ENCODE peak calls at places on chromosomes 13 and 19, in six cellular contexts. A is keratinocyte, D is SK-N-SH, B is A549, X is endodermal cell, U is left ventricle myocardium inferior. C is an unnamed sample.

GRCh38 chr19:56377105-56377924 is 16.0 kb downstream of the ZNF582 start:
- DNase-seq in A (no peak), D (no peak), B (peak; percentile 35), X (no peak), U (no peak), C (no peak)

GRCh38 chr13:94228781-94229180 is 250.7 kb downstream of the DCT start:
- DNase-seq in A (no peak), D (no peak), B (no peak), X (no peak), U (no peak), C (no peak)

GRCh38 chr13:106331116-106331515 is 204.3 kb downstream of the EFNB2 start:
- DNase-seq in A (no peak), D (no peak), B (no peak), X (no peak), U (no peak), C (no peak)

GRCh38 chr19:13839938-13840750 is 36.8 kb upstream of the NANOS3 start:
- DNase-seq in A (no peak), D (no peak), B (peak; percentile 66), X (peak; percentile 51), U (peak; percentile 65), C (peak; percentile 74)

GRCh38 chr19:2534374-2535050 is 58.6 kb downstream of the GADD45B start:
- DNase-seq in A (no peak), D (no peak), B (no peak), X (no peak), U (no peak), C (no peak)

GRCh38 chr19:55027472-55028337 is 10.4 kb downstream of the GP6 start:
- DNase-seq in A (no peak), D (no peak), B (peak; percentile 54), X (no peak), U (no peak), C (no peak)

GRCh38 chr13:28716511-28716910 is 2.3 kb downstream of the SLC46A3 start:
- DNase-seq in A (peak; percentile 76), D (no peak), B (peak; percentile 49), X (peak; percentile 86), U (peak; percentile 30), C (no peak)

GRCh38 chr19:37738371-37738770 is 18.8 kb upstream of the ZNF607 start:
- DNase-seq in A (no peak), D (no peak), B (peak; percentile 50), X (no peak), U (no peak), C (no peak)

GRCh38 chr19:2051771-2052704 is 994 bp upstream of the MKNK2 start:
- DNase-seq in A (no peak), D (no peak), B (no peak), X (no peak), U (peak; percentile 72), C (no peak)

GRCh38 chr19:30216453-30216852 is 155.7 kb upstream of the ZNF536 start:
- DNase-seq in A (no peak), D (no peak), B (no peak), X (no peak), U (no peak), C (no peak)

GRCh38 chr19:27652281-27652680 is 1560.7 kb downstream of the UQCRFS1 start:
- DNase-seq in A (no peak), D (no peak), B (no peak), X (no peak), U (no peak), C (no peak)

GRCh38 chr13:43872181-43872580 is 7.4 kb downstream of the CCDC122 start:
- DNase-seq in A (no peak), D (no peak), B (no peak), X (no peak), U (no peak), C (no peak)

GRCh38 chr19:44987148-44987675 is 14.1 kb upstream of the RELB start:
- DNase-seq in A (no peak), D (no peak), B (no peak), X (no peak), U (no peak), C (no peak)

GRCh38 chr19:3350014-3350663 is 16.2 kb upstream of the NFIC start:
- DNase-seq in A (no peak), D (no peak), B (no peak), X (no peak), U (no peak), C (no peak)

GRCh38 chr13:105518086-105518485 is 1017.4 kb downstream of the EFNB2 start:
- DNase-seq in A (no peak), D (no peak), B (no peak), X (no peak), U (no peak), C (no peak)

GRCh38 chr19:31118292-31118925 is 230.8 kb downstream of the TSHZ3 start:
- DNase-seq in A (no peak), D (no peak), B (no peak), X (no peak), U (peak; percentile 17), C (no peak)

GRCh38 chr13:55653497-55653896 is 1487.2 kb upstream of the PRR20A start:
- DNase-seq in A (no peak), D (no peak), B (no peak), X (peak; percentile 40), U (no peak), C (no peak)

GRCh38 chr13:19173752-19174151 is 7.9 kb downstream of the TUBA3C start:
- DNase-seq in A (no peak), D (no peak), B (no peak), X (no peak), U (no peak), C (no peak)

GRCh38 chr13:48808689-48809088 is 155.0 kb downstream of the CYSLTR2 start:
- DNase-seq in A (no peak), D (no peak), B (no peak), X (no peak), U (no peak), C (no peak)

GRCh38 chr19:55696301-55697068 is 21.5 kb downstream of the EPN1 start:
- DNase-seq in A (no peak), D (no peak), B (no peak), X (peak; percentile 34), U (peak; percentile 4), C (no peak)

GRCh38 chr13:97238432-97238831 is 16.3 kb downstream of the MBNL2 start:
- DNase-seq in A (no peak), D (no peak), B (no peak), X (no peak), U (no peak), C (no peak)

GRCh38 chr13:42066542-42066941 is 18.1 kb downstream of the DGKH start:
- DNase-seq in A (no peak), D (no peak), B (no peak), X (no peak), U (no peak), C (no peak)

GRCh38 chr19:5961969-5962945 is 15.7 kb downstream of the RANBP3 start:
- DNase-seq in A (no peak), D (no peak), B (no peak), X (no peak), U (peak; percentile 43), C (no peak)

DNA sequence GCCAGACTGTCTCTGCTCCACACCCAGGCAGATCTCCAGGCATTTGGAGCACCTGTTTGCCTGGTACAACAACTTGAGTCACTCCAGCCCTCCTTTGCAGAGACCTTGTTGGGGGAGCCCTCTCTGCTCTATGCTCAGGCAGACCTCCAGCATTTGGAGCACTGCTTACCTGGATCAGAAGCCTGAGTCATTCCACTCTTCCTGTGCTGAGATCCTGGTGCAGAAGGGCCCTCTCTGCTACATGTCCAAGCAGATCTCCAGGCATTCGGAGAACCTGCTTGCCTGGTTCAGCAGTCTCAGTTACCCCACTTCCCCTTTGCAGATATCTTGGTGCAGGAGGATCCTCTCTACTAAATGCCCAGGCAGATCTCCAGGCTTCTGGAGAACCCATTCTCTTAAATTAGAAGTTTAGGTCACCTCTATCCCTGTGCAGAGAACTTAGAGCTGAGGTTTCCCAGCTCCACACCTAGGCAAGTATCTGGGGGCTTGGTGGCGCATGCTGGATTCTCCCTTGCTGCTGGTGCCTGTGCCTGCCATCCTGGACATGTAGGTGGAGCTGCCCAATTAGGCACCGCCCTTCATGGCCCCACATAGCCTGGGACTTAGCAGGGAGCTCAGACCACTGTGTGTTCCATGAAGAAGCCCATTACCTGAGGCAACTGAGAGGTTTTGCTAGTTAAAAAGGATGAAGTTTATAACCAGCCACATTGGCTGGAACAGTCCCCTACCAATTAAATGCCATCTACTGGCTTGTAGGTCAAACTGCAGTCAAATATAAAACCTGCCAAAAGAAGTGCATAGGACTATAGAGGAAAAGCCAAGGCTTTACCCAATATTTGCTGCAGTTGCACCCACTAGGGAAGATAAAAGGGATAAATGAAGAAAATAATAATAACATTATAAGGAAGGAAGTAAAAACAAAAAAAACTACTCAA is 97.6 kb upstream of the SLITRK6 start:
- DNase-seq in A (no peak), D (peak; percentile 21), B (peak; percentile 4), X (peak; percentile 61), U (no peak), C (no peak)
- TF ChIP-seq CTCF in A (peak; percentile 43), D (peak; percentile 60), B (no peak), X (peak; percentile 70), U (no peak), C (no peak)

GRCh38 chr19:51458899-51459592 is 792 bp upstream of the SIGLEC8 start:
- DNase-seq in A (no peak), D (no peak), B (no peak), X (no peak), U (no peak), C (no peak)

GRCh38 chr19:51461723-51462161 is 3.5 kb upstream of the SIGLEC8 start:
- DNase-seq in A (no peak), D (no peak), B (no peak), X (no peak), U (no peak), C (no peak)

GRCh38 chr19:51462276-51462675 is 4.0 kb upstream of the SIGLEC8 start:
- DNase-seq in A (no peak), D (no peak), B (no peak), X (no peak), U (no peak), C (no peak)

GRCh38 chr19:51458051-51458645 is at the start of gene SIGLEC8:
- DNase-seq in A (no peak), D (no peak), B (no peak), X (no peak), U (no peak), C (no peak)

GRCh38 chr19:51460164-51460992 is 2.1 kb upstream of the SIGLEC8 start:
- DNase-seq in A (no peak), D (peak; percentile 58), B (peak; percentile 33), X (peak; percentile 66), U (no peak), C (no peak)
- H3K4me3 ChIP-seq in A (no peak overlapping the region), D (peak overlapping the region; percentile 36), B (peak overlapping the region; percentile 6), X (peak overlapping the region; percentile 68), U (peak overlapping the region; percentile 35), C (peak overlapping the region; percentile 7)

GRCh38 chr19:7395360-7395781 is 46.6 kb downstream of the ARHGEF18 start:
- DNase-seq in A (no peak), D (peak; percentile 62), B (no peak), X (peak; percentile 55), U (no peak), C (no peak)
- H3K27ac ChIP-seq in A (peak overlapping the region; percentile 80), D (peak overlapping the region; percentile 54), B (peak overlapping the region; percentile 99), X (peak overlapping the region; percentile 52), U (peak overlapping the region; percentile 83), C (peak overlapping the region; percentile 79)

DNA sequence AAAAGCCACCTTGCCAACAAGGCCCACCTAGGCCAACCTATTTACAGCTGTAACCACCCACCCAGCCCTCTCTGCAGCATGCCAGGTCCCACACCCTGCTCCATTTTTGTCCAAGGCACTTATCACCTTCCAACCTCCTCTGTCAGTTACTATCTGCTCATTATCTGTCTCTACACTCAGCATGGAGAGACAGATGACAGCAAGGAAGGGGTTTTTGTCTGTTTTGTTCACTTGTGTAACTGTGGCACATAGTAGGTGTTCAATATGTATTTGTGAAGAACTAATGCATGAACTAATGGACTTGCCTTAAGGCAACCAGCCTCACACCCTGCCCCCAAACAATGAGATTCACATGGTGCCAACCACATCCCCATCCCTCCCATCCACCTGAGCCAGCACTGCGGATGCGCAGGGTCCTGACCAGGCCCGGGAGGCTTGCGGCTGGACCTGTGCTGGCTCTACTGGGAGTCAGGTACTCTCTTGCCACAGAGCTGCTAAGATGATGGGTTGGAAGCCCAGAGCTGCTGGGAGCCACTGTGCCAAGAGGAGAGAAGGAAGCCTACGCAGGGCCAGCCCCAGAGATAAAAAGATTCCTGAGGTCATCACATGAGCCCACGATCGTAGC is 17.2 kb downstream of the DEDD2 start:
- DNase-seq in A (no peak), D (no peak), B (no peak), X (no peak), U (no peak), C (no peak)
- TF ChIP-seq CTCF in A (no peak), D (no peak), B (no peak), X (no peak), U (no peak), C (no peak)